ENCODE peak calls at places on chromosomes 1 and 21, in nine cellular contexts. B, M, L, P, H, N, K, J and U are unnamed samples.

GRCh38 chr21:28337319-28337718 is 655.4 kb downstream of the LTN1 start:
- DNase-seq in J (no peak), B (no peak), L (no peak), K (peak; percentile 12), H (peak; percentile 82), M (no peak), P (no peak), N (no peak), U (peak; percentile 76)

GRCh38 chr1:234500269-234500668 is 21.3 kb upstream of the TARBP1 start:
- DNase-seq in B (peak; percentile 41), J (no peak), P (no peak), K (no peak), L (no peak), M (peak; percentile 24), N (no peak), H (peak; percentile 54), U (peak; percentile 22)

GRCh38 chr1:77200297-77200696 is 18.9 kb downstream of the PIGK start:
- DNase-seq in M (no peak), H (no peak), L (no peak), K (no peak), B (no peak), J (no peak), P (no peak), N (no peak), U (no peak)

GRCh38 chr1:192632641-192633532 is 3.1 kb upstream of the RGS13 start:
- DNase-seq in L (no peak), H (no peak), M (no peak), J (no peak), K (peak; percentile 65), P (no peak), B (no peak), N (no peak), U (no peak)

GRCh38 chr1:159652506-159652905 is 61.9 kb downstream of the CRP start:
- DNase-seq in L (no peak), N (no peak), P (no peak), H (no peak), K (no peak), B (no peak), M (no peak), J (no peak), U (peak; percentile 2)

GRCh38 chr1:201447911-201448871 is 20.8 kb downstream of the PHLDA3 start:
- DNase-seq in K (peak; percentile 88), L (peak; percentile 90), J (no peak), P (peak; percentile 36), B (peak; percentile 74), N (no peak), H (peak; percentile 97), M (peak; percentile 82), U (peak; percentile 41)

GRCh38 chr1:222546548-222547259 is 1.2 kb downstream of the HHIPL2 start:
- DNase-seq in P (no peak), N (no peak), J (peak; percentile 36), K (peak; percentile 34), H (peak; percentile 96), L (no peak), M (no peak), B (no peak), U (peak; percentile 93)

GRCh38 chr21:36639769-36640168 is 59.1 kb upstream of the SIM2 start:
- DNase-seq in B (no peak), N (no peak), M (no peak), K (no peak), J (no peak), H (no peak), P (no peak), L (no peak), U (no peak)

DNA sequence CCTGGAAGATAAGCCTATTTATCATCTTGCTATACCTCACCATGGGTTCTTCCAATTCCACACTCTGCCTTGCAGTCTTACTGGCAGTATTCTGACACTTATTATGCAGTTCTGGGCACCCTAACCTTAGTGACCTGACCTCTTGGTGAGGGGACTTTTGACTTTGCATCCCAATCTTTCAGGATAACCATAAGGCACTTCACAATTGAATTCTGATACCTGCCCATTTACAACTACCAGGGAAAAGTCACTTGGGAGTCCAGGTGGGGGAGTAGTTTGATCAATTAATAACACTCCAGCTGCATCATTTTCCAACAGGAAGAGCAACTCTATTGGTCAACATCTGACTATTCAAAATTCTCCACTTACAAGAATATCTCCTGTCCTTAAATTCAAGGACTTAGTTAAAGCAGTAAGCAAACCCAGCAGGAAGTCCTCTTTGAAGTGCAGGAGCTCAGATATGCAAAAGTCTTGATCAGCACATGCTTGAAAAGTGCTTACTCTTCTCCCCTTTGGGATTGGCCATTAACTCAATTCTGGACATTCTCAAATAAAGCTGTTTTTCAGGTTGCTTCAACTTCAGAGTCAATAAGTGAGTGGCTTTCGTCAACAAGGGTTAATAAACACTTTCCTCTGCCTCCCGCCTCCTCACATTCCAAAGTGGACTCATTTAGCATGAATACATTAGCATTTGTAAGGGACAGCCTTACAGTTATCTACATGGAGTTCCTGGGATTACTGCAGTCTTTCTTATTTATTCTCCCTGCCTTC is 177.4 kb upstream of the NRIP1 start:
- DNase-seq in H (peak; percentile 60), B (no peak), L (no peak), K (peak; percentile 18), M (no peak), N (no peak), J (no peak), P (no peak), U (no peak)
- TF ChIP-seq CTCF in H (peak; percentile 55), B (no peak), L (no peak), K (no peak), M (no peak), N (peak; percentile 34), J (peak; percentile 3), P (no peak), U (no peak)

DNA sequence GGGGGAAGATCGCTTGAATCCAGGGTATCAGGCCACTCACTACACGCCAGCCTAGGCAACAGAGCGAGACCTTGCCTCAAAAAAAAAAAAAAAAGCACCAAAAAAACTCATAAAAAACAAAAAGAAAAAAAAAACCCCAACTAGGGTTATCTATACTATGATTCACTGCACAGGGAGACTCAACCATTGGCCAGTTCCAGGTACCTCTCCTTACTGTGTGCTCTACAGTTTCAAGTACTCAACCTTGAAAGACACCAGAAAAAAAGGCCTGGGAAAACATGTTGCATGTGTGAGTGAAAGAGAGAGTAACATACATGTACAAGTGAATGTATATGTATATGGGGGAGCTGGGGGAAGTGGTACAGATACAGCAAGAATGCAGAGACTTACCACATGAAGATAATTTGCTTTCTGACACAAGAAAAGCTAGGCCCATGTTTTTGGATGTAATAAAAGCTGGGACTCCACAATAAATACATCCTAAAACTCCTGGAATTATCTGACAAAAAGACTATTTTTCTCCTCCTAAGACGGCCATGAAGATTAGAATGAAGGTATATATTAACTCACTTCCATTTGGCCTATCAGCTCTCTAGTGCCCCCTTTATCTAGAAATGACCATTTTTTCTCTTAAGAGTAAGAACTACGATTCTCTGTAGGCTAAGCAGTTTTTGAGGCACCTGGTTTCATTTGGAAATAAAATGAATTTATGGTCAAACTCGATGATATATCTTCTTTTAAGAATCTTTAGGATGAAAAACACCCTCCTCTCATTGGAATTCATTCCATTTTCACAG is 52.2 kb downstream of the SLC27A3 start:
- DNase-seq in N (no peak), M (no peak), K (no peak), L (no peak), J (no peak), B (no peak), P (no peak), H (no peak), U (no peak)
- TF ChIP-seq CTCF in N (peak; percentile 21), M (no peak), K (peak; percentile 23), L (no peak), J (no peak), B (no peak), P (no peak), H (peak; percentile 49), U (peak; percentile 29)

GRCh38 chr1:2108877-2109580 is 58.8 kb downstream of the PRKCZ start:
- DNase-seq in J (no peak), M (no peak), N (peak; percentile 50), K (no peak), L (no peak), B (no peak), H (no peak), P (no peak), U (no peak)
- TF ChIP-seq CTCF in J (no peak), M (no peak), N (no peak), K (no peak), L (no peak), B (no peak), H (no peak), P (no peak), U (no peak)

DNA sequence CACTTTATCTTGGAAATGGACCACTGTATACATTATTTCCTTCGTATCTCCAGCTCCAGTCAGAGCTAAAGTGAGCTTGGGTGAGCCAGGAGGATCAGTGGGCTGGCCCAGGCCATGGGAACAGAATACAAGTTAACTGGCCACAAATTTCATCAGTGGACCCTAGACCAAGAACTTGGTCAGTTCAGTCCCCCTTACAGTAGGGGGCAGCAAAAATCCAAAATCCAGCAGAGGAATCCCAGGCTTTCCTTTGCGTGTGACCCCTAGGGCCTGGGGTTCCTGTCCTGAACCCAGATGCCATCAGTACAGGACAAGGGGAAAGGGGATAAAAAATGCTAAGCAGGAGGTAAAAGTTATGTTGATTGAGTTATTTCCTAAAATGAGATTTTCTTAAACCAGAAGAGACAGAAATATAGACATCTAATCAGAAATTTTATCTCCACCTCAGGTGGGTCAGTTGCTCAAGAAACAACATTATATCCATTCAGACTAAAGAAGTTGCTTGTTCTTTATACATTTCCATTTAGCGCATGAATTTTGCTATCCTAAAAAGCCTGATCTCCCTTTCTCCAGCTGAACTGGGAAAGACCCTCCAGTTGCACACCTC is 24.1 kb upstream of the LCE5A start:
- DNase-seq in P (no peak), N (no peak), H (peak; percentile 34), L (no peak), M (no peak), J (no peak), B (no peak), K (no peak), U (no peak)
- TF ChIP-seq CTCF in P (no peak), N (peak; percentile 61), H (peak; percentile 66), L (peak; percentile 22), M (peak; percentile 9), J (peak; percentile 41), B (peak; percentile 37), K (no peak), U (peak; percentile 72)

GRCh38 chr1:59779949-59780348 is 34.8 kb upstream of the HOOK1 start:
- DNase-seq in M (no peak), H (peak; percentile 2), P (no peak), N (no peak), J (no peak), B (no peak), L (no peak), K (peak; percentile 18), U (no peak)
- TF ChIP-seq CTCF in M (no peak), H (peak; percentile 31), P (no peak), N (peak; percentile 18), J (no peak), B (no peak), L (no peak), K (peak; percentile 44), U (peak; percentile 51)

DNA sequence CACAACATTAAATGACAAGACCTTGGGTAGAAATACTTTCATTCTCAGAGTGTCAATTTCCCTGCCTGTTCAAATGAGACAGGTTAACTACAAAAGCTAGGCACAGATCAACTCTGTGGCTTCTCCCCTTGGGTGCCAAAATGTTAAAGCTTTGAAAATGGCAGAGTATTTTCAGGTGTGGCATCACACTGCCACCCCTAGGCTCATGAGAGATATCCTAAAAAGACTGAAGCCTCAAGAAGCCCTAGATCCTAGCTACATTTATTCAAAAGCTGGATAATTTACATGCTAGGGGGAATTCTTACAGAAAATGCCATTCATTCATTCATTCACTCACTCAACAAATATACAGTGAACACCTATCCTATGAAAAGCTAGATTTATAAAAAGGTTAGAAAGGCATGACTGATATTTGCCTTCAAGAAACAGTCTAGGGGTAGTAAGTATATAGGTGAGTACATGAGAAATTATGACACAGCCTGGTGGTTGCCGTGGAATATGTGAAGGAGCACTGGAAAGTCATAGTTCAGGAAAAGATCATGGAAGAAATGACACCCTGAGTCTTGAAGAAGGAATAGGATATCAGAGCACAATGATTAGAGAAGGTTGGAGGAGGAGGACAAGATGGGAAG is 15.9 kb upstream of the RAB4A start:
- DNase-seq in K (peak; percentile 46), H (peak; percentile 64), P (no peak), L (peak; percentile 32), M (no peak), N (no peak), B (no peak), J (no peak), U (no peak)
- TF ChIP-seq CTCF in K (peak; percentile 54), H (peak; percentile 77), P (peak; percentile 63), L (peak; percentile 62), M (peak; percentile 36), N (peak; percentile 39), B (peak; percentile 37), J (peak; percentile 40), U (peak; percentile 34)